ENCODE peak calls at places on chromosome 22, in five cellular contexts. One of them, this sample, is unnamed.

GRCh38 chr22:40541300-40541699 is 95.2 kb downstream of the MRTFA start:
- DNase-seq in K562: no peak
- DNase-seq in H1: no peak
- DNase-seq in IMR-90: no peak
- DNase-seq in HepG2: no peak
- DNase-seq in this sample: no peak

GRCh38 chr22:44682556-44683168 is 19.3 kb upstream of the PRR5 start:
- DNase-seq in K562: no peak
- DNase-seq in HepG2: no peak
- DNase-seq in H1: no peak
- DNase-seq in IMR-90: no peak
- DNase-seq in this sample: no peak

GRCh38 chr22:19504900-19505734 is 19.1 kb downstream of the CLDN5 start:
- DNase-seq in K562: peak
- DNase-seq in H1: no peak
- DNase-seq in IMR-90: no peak
- DNase-seq in HepG2: no peak
- DNase-seq in this sample: no peak

GRCh38 chr22:40720538-40721256 is 41.4 kb downstream of the MCHR1 start:
- DNase-seq in K562: no peak
- DNase-seq in HepG2: no peak
- DNase-seq in IMR-90: peak
- DNase-seq in H1: no peak
- DNase-seq in this sample: peak

GRCh38 chr22:24474221-24474620 is 20.9 kb upstream of the UPB1 start:
- DNase-seq in HepG2: peak
- DNase-seq in K562: no peak
- DNase-seq in H1: no peak
- DNase-seq in IMR-90: peak
- DNase-seq in this sample: peak

GRCh38 chr22:31081963-31082605 is 966 bp downstream of the SMTN start:
- DNase-seq in HepG2: no peak
- DNase-seq in K562: no peak
- DNase-seq in H1: no peak
- DNase-seq in IMR-90: peak
- DNase-seq in this sample: no peak

GRCh38 chr22:23750744-23751440 is at the start of gene ZNF70:
- DNase-seq in K562: peak
- DNase-seq in IMR-90: peak
- DNase-seq in H1: no peak
- DNase-seq in HepG2: peak
- DNase-seq in this sample: peak

GRCh38 chr22:36197601-36198146 is 3.9 kb downstream of the APOL4 start:
- DNase-seq in HepG2: no peak
- DNase-seq in H1: no peak
- DNase-seq in K562: no peak
- DNase-seq in IMR-90: no peak
- DNase-seq in this sample: no peak

GRCh38 chr22:18136563-18137320 is 13.2 kb upstream of the USP18 start:
- DNase-seq in K562: no peak
- DNase-seq in IMR-90: no peak
- DNase-seq in HepG2: no peak
- DNase-seq in H1: no peak
- DNase-seq in this sample: no peak

GRCh38 chr22:25509391-25509791 is 55.1 kb upstream of the GRK3 start:
- DNase-seq in HepG2: no peak
- DNase-seq in H1: no peak
- DNase-seq in K562: no peak
- DNase-seq in IMR-90: peak
- DNase-seq in this sample: no peak

GRCh38 chr22:31162015-31162765 is 2.2 kb downstream of the RNF185 start:
- DNase-seq in IMR-90: no peak
- DNase-seq in HepG2: no peak
- DNase-seq in H1: no peak
- DNase-seq in K562: no peak
- DNase-seq in this sample: no peak

GRCh38 chr22:36184433-36185035 is 17.1 kb downstream of the APOL4 start:
- DNase-seq in K562: no peak
- DNase-seq in IMR-90: no peak
- DNase-seq in H1: no peak
- DNase-seq in HepG2: no peak
- DNase-seq in this sample: no peak

GRCh38 chr22:24091551-24092420 is 80.7 kb downstream of the CABIN1 start:
- DNase-seq in IMR-90: no peak
- DNase-seq in H1: no peak
- DNase-seq in K562: peak
- DNase-seq in HepG2: no peak
- DNase-seq in this sample: no peak

GRCh38 chr22:23547818-23548500 is 32.1 kb downstream of the IGLL1 start:
- DNase-seq in K562: no peak
- DNase-seq in HepG2: no peak
- DNase-seq in H1: no peak
- DNase-seq in IMR-90: no peak
- DNase-seq in this sample: no peak

GRCh38 chr22:17357688-17358087 is 11.6 kb upstream of the CECR2 start:
- DNase-seq in K562: no peak
- DNase-seq in HepG2: no peak
- DNase-seq in IMR-90: no peak
- DNase-seq in H1: no peak
- DNase-seq in this sample: no peak

GRCh38 chr22:25054943-25055511 is 102.5 kb downstream of the KIAA1671 start:
- DNase-seq in K562: no peak
- DNase-seq in IMR-90: no peak
- DNase-seq in HepG2: no peak
- DNase-seq in H1: no peak
- DNase-seq in this sample: no peak

GRCh38 chr22:42880815-42881214 is 23.7 kb upstream of the ARFGAP3 start:
- DNase-seq in HepG2: no peak
- DNase-seq in IMR-90: no peak
- DNase-seq in K562: no peak
- DNase-seq in H1: no peak
- DNase-seq in this sample: no peak
- TF ChIP-seq MAFK in HepG2: no peak
- TF ChIP-seq MAFK in IMR-90: no peak
- TF ChIP-seq MAFK in K562: no peak
- TF ChIP-seq MAFK in H1: no peak
- TF ChIP-seq MAFK in this sample: no peak

GRCh38 chr22:29872989-29873388 is 10.0 kb upstream of the MTMR3 start:
- DNase-seq in IMR-90: no peak
- DNase-seq in H1: no peak
- DNase-seq in HepG2: no peak
- DNase-seq in K562: no peak
- DNase-seq in this sample: no peak
- TF ChIP-seq MAFK in IMR-90: no peak
- TF ChIP-seq MAFK in H1: no peak
- TF ChIP-seq MAFK in HepG2: no peak
- TF ChIP-seq MAFK in K562: no peak
- TF ChIP-seq MAFK in this sample: no peak

GRCh38 chr22:26573026-26573662 is 16.8 kb downstream of the TPST2 start:
- DNase-seq in IMR-90: peak
- DNase-seq in HepG2: no peak
- DNase-seq in K562: no peak
- DNase-seq in H1: no peak
- DNase-seq in this sample: no peak
- TF ChIP-seq MAFK in IMR-90: no peak
- TF ChIP-seq MAFK in HepG2: no peak
- TF ChIP-seq MAFK in K562: no peak
- TF ChIP-seq MAFK in H1: no peak
- TF ChIP-seq MAFK in this sample: no peak

GRCh38 chr22:38477515-38477914 is 9.6 kb downstream of the KDELR3 start:
- DNase-seq in IMR-90: no peak
- DNase-seq in K562: no peak
- DNase-seq in HepG2: no peak
- DNase-seq in H1: no peak
- DNase-seq in this sample: no peak

GRCh38 chr22:38482662-38483308 is 14.9 kb downstream of the KDELR3 start:
- DNase-seq in HepG2: no peak
- DNase-seq in H1: no peak
- DNase-seq in IMR-90: no peak
- DNase-seq in K562: no peak
- DNase-seq in this sample: no peak

GRCh38 chr22:38481162-38481870 is 13.4 kb downstream of the KDELR3 start:
- DNase-seq in H1: no peak
- DNase-seq in IMR-90: no peak
- DNase-seq in HepG2: no peak
- DNase-seq in K562: no peak
- DNase-seq in this sample: no peak

GRCh38 chr22:38481871-38482332 is 14.0 kb downstream of the KDELR3 start:
- DNase-seq in H1: no peak
- DNase-seq in IMR-90: no peak
- DNase-seq in K562: no peak
- DNase-seq in HepG2: no peak
- DNase-seq in this sample: no peak

DNA sequence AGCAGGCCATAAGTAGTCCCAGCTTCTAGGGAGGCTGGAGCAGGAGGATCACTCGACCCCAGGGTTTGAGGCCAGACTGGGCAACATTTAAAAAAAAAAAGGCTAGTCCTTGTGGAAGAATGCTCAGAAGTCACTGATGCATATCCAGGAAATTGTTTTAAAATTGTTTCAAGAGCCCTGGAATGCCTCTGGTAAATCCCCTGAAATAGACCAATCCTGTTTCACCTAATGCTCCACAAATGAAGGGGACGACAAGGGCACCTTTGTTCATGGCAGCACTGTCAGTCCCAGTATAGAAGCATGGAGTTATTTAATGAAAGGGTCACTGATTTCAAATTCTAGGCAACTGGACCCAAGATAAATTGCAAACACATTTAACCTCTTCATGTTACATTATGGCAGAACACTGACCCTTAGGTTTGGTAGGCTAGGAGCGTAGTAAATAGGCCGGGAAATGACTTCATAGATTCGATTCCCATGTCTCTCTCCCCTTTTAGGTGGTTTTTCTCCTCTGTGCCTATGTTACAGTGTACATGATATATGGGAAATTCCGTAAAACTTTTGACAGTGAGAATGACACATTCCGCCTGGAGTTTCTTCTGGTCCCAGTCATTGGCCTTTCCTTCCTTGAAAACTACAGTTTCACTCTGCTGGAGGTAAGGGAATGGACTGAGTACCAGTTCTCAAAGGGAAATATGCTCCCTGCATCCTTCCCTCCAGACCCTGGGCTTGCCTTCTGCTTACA is 11.4 kb downstream of the KDELR3 start:
- DNase-seq in K562: no peak
- DNase-seq in H1: no peak
- DNase-seq in IMR-90: no peak
- DNase-seq in HepG2: no peak
- DNase-seq in this sample: no peak
- TF ChIP-seq MAFK in K562: no peak
- TF ChIP-seq MAFK in H1: no peak
- TF ChIP-seq MAFK in IMR-90: no peak
- TF ChIP-seq MAFK in HepG2: no peak
- TF ChIP-seq MAFK in this sample: no peak

GRCh38 chr22:50074056-50074455 is 11.2 kb downstream of the MLC1 start:
- DNase-seq in K562: peak
- DNase-seq in H1: no peak
- DNase-seq in IMR-90: no peak
- DNase-seq in HepG2: no peak
- DNase-seq in this sample: no peak

GRCh38 chr22:50072167-50072555 is 13.1 kb downstream of the MLC1 start:
- DNase-seq in HepG2: no peak
- DNase-seq in IMR-90: no peak
- DNase-seq in H1: no peak
- DNase-seq in K562: no peak
- DNase-seq in this sample: no peak

GRCh38 chr22:50072714-50073538 is 12.3 kb downstream of the MLC1 start:
- DNase-seq in HepG2: no peak
- DNase-seq in IMR-90: no peak
- DNase-seq in H1: no peak
- DNase-seq in K562: no peak
- DNase-seq in this sample: no peak

GRCh38 chr22:50070366-50070765 is 12.3 kb upstream of the TTLL8 start:
- DNase-seq in H1: no peak
- DNase-seq in HepG2: no peak
- DNase-seq in IMR-90: no peak
- DNase-seq in K562: no peak
- DNase-seq in this sample: no peak

DNA sequence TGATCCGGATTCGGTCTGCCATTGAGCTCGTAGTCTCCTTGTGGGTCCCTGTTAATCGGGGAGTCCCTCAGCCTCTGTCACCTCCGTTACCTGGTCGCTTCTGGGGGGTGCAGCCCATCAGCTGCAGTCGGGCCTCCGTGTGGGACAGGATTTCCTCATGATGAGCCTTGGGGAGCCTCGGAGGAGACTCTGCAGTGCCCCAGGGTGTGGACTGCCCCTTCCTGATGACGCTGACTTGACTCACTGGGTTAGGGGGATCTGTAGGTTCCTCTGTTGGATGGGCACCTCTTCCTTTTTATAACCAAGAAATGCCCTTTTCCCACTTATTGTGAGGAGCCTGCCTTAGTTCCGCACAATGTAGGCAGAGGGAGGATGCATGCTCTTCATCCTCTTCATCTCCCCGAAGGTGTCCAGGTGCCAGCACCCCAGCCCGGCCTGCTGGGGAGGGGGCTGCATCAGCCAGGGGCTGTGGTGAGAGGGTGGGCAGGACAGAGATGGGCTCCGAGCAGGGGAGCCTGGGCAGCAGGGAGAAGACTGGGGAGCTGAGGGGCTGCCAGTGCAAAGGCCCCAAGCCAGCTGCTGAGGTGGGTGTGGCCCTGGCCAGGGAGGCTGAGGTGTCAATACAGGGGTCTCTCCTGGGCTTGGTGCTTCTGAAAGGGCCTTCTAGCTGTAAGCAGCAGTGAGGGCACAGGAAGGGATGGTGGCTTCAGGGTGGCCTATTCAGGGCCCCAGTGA is 13.5 kb upstream of the TTLL8 start:
- DNase-seq in IMR-90: no peak
- DNase-seq in HepG2: no peak
- DNase-seq in K562: no peak
- DNase-seq in H1: no peak
- DNase-seq in this sample: no peak
- TF ChIP-seq MAFK in IMR-90: no peak
- TF ChIP-seq MAFK in HepG2: no peak
- TF ChIP-seq MAFK in K562: no peak
- TF ChIP-seq MAFK in H1: no peak
- TF ChIP-seq MAFK in this sample: no peak

DNA sequence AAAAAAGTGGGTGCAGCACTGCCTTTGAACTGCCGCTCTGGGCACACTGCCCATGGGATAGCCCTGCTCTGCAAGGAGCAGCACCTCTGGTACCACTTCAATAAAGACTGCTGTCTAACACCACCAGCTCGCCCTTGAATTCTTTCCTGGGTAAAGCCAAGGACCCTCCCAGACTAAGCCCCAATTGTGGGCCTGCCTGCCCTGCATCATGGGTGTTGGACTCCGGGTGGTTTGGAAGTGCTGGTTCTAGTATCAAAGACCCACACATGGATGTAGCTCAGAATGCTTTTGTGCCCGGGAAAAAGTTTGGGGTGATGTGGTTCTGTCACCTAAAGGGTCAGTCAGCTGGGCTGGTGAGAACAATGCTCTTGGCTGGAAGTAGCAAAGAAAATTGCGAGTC is 444.4 kb downstream of the TBC1D22A start:
- DNase-seq in H1: no peak
- DNase-seq in K562: no peak
- DNase-seq in IMR-90: no peak
- DNase-seq in HepG2: no peak
- DNase-seq in this sample: no peak
- TF ChIP-seq MAFK in H1: no peak
- TF ChIP-seq MAFK in K562: no peak
- TF ChIP-seq MAFK in IMR-90: no peak
- TF ChIP-seq MAFK in HepG2: no peak
- TF ChIP-seq MAFK in this sample: no peak

GRCh38 chr22:21936151-21936778 is 16.4 kb downstream of the PPM1F start:
- DNase-seq in HepG2: no peak
- DNase-seq in IMR-90: peak
- DNase-seq in H1: no peak
- DNase-seq in K562: no peak
- DNase-seq in this sample: no peak
- TF ChIP-seq MAFK in HepG2: no peak
- TF ChIP-seq MAFK in IMR-90: no peak
- TF ChIP-seq MAFK in H1: no peak
- TF ChIP-seq MAFK in K562: no peak
- TF ChIP-seq MAFK in this sample: no peak

This sample was measured in A549.